ENCODE peak calls at places on chromosomes 7 and 10, in six cellular contexts. P, N, W, Q, C and S are unnamed samples.

GRCh38 chr10:73991846-73992245 is 6.1 kb upstream of the VCL start:
- DNase-seq in Q (peak; percentile 31), N (peak; percentile 71), W (peak; percentile 76), P (no peak), C (no peak), S (no peak)

GRCh38 chr7:116353614-116354013 is 143.3 kb downstream of the TES start:
- DNase-seq in P (no peak), C (no peak), Q (peak; percentile 51), N (no peak), W (no peak), S (no peak)

GRCh38 chr10:21015838-21016237 is 118.7 kb upstream of the NEBL start:
- DNase-seq in W (no peak), Q (no peak), P (peak; percentile 66), C (no peak), N (no peak), S (no peak)

GRCh38 chr7:101916876-101917275 is 99.5 kb downstream of the CUX1 start:
- DNase-seq in W (no peak), P (no peak), C (no peak), N (no peak), Q (no peak), S (no peak)

GRCh38 chr7:159033956-159034938 is 110.4 kb downstream of the VIPR2 start:
- DNase-seq in P (peak; percentile 48), Q (no peak), W (no peak), N (no peak), C (no peak), S (no peak)

GRCh38 chr10:88385601-88386203 is 197.4 kb downstream of the RNLS start:
- DNase-seq in P (no peak), N (peak; percentile 65), C (peak; percentile 25), W (peak; percentile 46), Q (no peak), S (no peak)

GRCh38 chr7:74656421-74656910 is 1.1 kb upstream of the GTF2I start:
- DNase-seq in W (peak; percentile 42), P (peak; percentile 78), C (peak; percentile 41), Q (peak; percentile 60), N (no peak), S (no peak)

GRCh38 chr7:73892003-73892975 is 31.3 kb downstream of the TMEM270 start:
- DNase-seq in N (no peak), P (no peak), C (no peak), W (no peak), Q (peak; percentile 62), S (no peak)

GRCh38 chr7:22667562-22668239 is 59.3 kb upstream of the IL6 start:
- DNase-seq in Q (no peak), W (no peak), N (no peak), C (peak; percentile 77), P (peak; percentile 86), S (no peak)

GRCh38 chr7:98627062-98627790 is 10.1 kb downstream of the NPTX2 start:
- DNase-seq in N (no peak), Q (no peak), W (no peak), P (no peak), C (no peak), S (no peak)

GRCh38 chr10:34768261-34768971 is 46.7 kb downstream of the PARD3 start:
- DNase-seq in Q (peak; percentile 83), P (peak; percentile 70), C (no peak), N (peak; percentile 90), W (no peak), S (no peak)

GRCh38 chr7:41579961-41580935 is 122.6 kb downstream of the INHBA start:
- DNase-seq in P (no peak), C (no peak), N (no peak), Q (no peak), W (no peak), S (no peak)

GRCh38 chr7:43636093-43636492 is 53.2 kb downstream of the STK17A start:
- DNase-seq in P (no peak), Q (no peak), N (peak; percentile 74), W (no peak), C (no peak), S (no peak)

GRCh38 chr10:75399461-75400162 is 2.0 kb downstream of the ZNF503 start:
- DNase-seq in W (peak; percentile 25), N (peak; percentile 87), P (peak; percentile 91), Q (peak; percentile 88), C (peak; percentile 76), S (peak; percentile 75)

GRCh38 chr10:52232561-52233350 is 81.3 kb upstream of the DKK1 start:
- DNase-seq in N (no peak), P (no peak), C (no peak), Q (no peak), W (no peak), S (no peak)

GRCh38 chr10:101301111-101301731 is 52.7 kb upstream of the BTRC start:
- DNase-seq in P (peak; percentile 89), W (peak; percentile 18), N (no peak), Q (no peak), C (peak; percentile 75), S (no peak)

GRCh38 chr7:157615101-157615817 is 278.5 kb downstream of the DNAJB6 start:
- DNase-seq in Q (peak; percentile 57), P (no peak), N (no peak), W (no peak), C (no peak), S (no peak)
- H3K9me3 ChIP-seq in Q (no peaks in the 10 kb centered on the region), P (peaks cover 51% of the 10 kb centered on the region), N (no peaks in the 10 kb centered on the region), W (no peaks in the 10 kb centered on the region), C (no peaks in the 10 kb centered on the region), S (peaks cover 5% of the 10 kb centered on the region)

DNA sequence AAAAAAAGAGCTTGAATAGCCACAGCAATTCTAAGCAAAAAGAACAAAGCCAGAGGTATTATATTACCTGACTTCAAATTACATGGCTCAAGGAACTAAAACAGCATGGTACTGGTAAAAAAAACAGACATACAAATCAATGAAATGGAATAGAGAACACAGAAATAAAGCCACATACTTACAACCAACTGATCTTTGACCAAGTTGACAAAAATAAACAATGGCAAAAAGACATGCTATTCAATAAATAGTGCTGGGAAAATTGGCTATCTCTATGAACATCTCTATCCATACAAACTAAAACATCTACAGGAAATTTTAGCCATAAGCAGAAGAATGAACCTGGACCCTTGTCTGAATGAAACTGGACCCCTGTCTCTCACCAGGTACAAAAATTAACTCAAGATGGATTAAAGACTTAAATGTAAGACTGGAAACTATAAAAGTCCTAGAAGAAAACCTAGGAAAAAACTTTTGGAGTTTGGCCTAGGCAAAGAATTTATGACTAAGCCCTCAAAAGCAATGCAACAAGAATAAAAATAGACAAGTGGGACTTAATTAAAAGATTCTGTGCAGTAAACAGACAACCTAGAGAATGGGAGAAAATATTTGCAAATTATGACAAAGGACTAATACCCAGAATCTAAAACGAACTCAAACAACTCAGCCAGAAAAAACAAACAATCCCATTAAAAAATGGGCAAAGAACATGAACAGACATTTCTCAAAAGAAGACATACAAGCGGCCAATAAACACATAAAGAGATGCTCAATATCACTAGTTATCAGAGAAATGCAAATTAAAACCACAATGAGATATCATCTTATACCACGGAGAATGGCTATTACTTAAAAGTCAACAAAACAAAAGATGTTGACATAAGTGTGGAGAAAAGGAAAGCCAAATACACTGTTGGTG is 72.8 kb upstream of the DDC start:
- DNase-seq in W (no peak), P (no peak), C (no peak), Q (no peak), N (no peak), S (no peak)
- H3K9me3 ChIP-seq in W (no peaks in the 10 kb centered on the region), P (peaks cover 52% of the 10 kb centered on the region), C (no peaks in the 10 kb centered on the region), Q (peaks cover 11% of the 10 kb centered on the region), N (no peaks in the 10 kb centered on the region), S (peaks cover 2% of the 10 kb centered on the region)

DNA sequence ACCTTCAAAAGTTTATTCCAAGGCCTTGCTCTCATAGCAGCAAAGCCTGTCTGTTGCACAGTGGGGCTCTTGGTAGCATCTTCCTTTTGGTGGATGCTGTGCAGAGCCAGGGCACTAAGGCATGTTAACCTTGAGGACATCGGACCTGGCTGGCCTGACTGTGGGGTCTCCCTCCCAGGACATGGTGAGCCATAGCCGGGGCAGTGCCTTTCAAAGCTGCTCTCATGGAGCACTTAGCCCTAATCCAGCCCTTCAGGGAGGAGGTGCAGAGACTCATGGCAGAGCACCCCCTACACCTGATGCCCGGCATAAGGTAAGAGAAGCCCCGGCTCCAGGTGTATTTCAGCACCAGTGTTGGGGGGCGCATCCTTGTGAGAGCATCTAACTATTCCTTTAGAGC is 941.4 kb upstream of the ZNF722 start:
- DNase-seq in N (no peak), P (no peak), C (no peak), W (no peak), Q (no peak), S (no peak)
- H3K9me3 ChIP-seq in N (peaks cover 10% of the 10 kb centered on the region), P (peaks cover 47% of the 10 kb centered on the region), C (peaks cover 83% of the 10 kb centered on the region), W (peaks cover 10% of the 10 kb centered on the region), Q (peaks cover 61% of the 10 kb centered on the region), S (peaks cover 3% of the 10 kb centered on the region)

DNA sequence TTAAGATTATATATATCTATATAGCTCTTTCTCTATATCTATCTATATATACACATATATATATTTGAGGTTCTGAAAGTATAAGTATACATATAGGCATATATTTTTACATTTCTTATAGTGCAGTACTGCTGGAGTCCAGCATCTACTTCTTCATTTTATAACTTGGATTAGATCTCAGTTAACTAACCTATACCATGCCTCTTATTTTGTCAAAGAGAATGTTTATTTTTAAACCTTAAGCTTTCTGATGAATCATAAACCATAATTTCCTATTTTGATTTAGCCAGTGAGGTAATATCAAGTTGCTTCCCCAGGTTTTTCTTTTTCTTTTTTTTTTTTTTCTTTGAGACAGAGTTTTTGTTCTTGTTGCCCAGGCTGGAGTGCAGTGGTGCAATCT is 8.1 kb downstream of the ZNF32 start:
- DNase-seq in N (no peak), Q (no peak), C (no peak), P (no peak), W (no peak), S (no peak)
- H3K9me3 ChIP-seq in N (peaks cover 61% of the 10 kb centered on the region), Q (peaks cover 78% of the 10 kb centered on the region), C (peaks cover 36% of the 10 kb centered on the region), P (peaks cover 67% of the 10 kb centered on the region), W (peaks cover 63% of the 10 kb centered on the region), S (peaks cover 26% of the 10 kb centered on the region)

DNA sequence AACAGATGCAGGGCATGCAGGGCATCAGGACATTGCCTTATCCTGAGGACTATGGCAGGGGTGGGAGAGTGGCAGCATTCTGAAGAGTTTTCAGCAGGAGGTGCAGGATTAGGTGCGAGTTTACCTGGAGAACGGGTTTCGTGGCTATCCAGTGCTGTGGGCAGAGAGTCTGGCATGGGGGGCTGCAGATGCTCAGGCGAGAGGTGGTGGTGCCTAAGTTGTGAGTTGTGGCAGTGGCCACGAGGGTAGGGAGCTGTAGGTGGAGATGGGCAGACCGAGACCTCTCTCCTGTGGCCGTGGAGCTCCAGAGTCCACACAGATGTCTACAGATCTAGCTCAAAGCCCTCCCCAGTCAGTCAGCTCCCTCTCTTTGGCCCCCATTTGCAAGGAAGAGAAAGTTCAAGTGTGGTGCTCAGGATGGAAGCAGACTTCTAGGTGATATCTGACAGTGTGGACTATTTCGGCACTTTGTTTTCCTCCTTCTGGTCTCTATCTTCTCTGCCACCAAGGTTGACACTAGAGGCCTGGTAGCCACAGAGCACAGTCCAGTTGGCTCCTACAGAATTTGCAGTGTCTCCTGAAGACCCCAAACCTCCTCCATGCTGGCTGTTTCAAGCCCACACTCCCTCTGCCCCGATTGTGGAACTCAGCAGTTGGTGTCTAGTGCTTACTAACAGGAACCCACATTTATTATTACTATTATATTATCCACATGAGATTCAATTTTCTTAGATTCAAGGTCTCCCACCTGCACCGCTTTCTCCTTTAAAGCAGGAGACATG is 955.7 kb upstream of the ZNF722 start:
- DNase-seq in P (no peak), Q (no peak), C (no peak), W (no peak), N (no peak), S (no peak)
- H3K9me3 ChIP-seq in P (peaks cover 94% of the 10 kb centered on the region), Q (peaks cover 16% of the 10 kb centered on the region), C (peaks cover 100% of the 10 kb centered on the region), W (peaks cover 31% of the 10 kb centered on the region), N (peaks cover 8% of the 10 kb centered on the region), S (peaks cover 56% of the 10 kb centered on the region)

GRCh38 chr10:42428534-42428933 is 209.8 kb downstream of the ZNF33B start:
- DNase-seq in Q (no peak), W (no peak), C (no peak), P (no peak), N (no peak), S (no peak)
- H3K9me3 ChIP-seq in Q (no peaks in the 10 kb centered on the region), W (no peaks in the 10 kb centered on the region), C (peaks cover 35% of the 10 kb centered on the region), P (peaks cover 41% of the 10 kb centered on the region), N (no peaks in the 10 kb centered on the region), S (no peaks in the 10 kb centered on the region)